ENCODE peak calls at places on chromosomes 4 and X, in six cellular contexts. One of them, this sample, is unnamed.

GRCh38 chr4:41146716-41147506 is 67.4 kb downstream of the APBB2 start:
- DNase-seq in astrocyte of the spinal cord: peak; percentile 67
- DNase-seq in ecto neural progenitor cell: peak; percentile 76
- DNase-seq in activated CD8-positive, alpha-beta memory T cell treated with anti-CD3 and anti-CD28 coated beads, Interleukin-2, amount 10 ng/mL, durations not matched to agents 7 days and 5 days: no peak
- DNase-seq in stimulated activated CD4-positive, alpha-beta T cell treated with anti-CD3 and anti-CD28 coated beads, Interleukin-4, amount 100 ng/mL, for 24 hours: no peak
- DNase-seq in adrenal gland: peak; percentile 63
- DNase-seq in this sample: no peak

GRCh38 chr4:15756361-15756861 is 21.7 kb upstream of the CD38 start:
- DNase-seq in adrenal gland: no peak
- DNase-seq in activated CD8-positive, alpha-beta memory T cell treated with anti-CD3 and anti-CD28 coated beads, Interleukin-2, amount 10 ng/mL, durations not matched to agents 7 days and 5 days: peak; percentile 91
- DNase-seq in ecto neural progenitor cell: no peak
- DNase-seq in stimulated activated CD4-positive, alpha-beta T cell treated with anti-CD3 and anti-CD28 coated beads, Interleukin-4, amount 100 ng/mL, for 24 hours: peak; percentile 82
- DNase-seq in astrocyte of the spinal cord: peak; percentile 55
- DNase-seq in this sample: peak; percentile 90

GRCh38 chrX:18448416-18448815 is 23.0 kb downstream of the CDKL5 start:
- DNase-seq in ecto neural progenitor cell: no peak
- DNase-seq in adrenal gland: no peak
- DNase-seq in astrocyte of the spinal cord: peak; percentile 26
- DNase-seq in activated CD8-positive, alpha-beta memory T cell treated with anti-CD3 and anti-CD28 coated beads, Interleukin-2, amount 10 ng/mL, durations not matched to agents 7 days and 5 days: no peak
- DNase-seq in stimulated activated CD4-positive, alpha-beta T cell treated with anti-CD3 and anti-CD28 coated beads, Interleukin-4, amount 100 ng/mL, for 24 hours: no peak
- DNase-seq in this sample: no peak

GRCh38 chr4:168811207-168811606 is 198.8 kb downstream of the CBR4 start:
- DNase-seq in activated CD8-positive, alpha-beta memory T cell treated with anti-CD3 and anti-CD28 coated beads, Interleukin-2, amount 10 ng/mL, durations not matched to agents 7 days and 5 days: no peak
- DNase-seq in ecto neural progenitor cell: no peak
- DNase-seq in astrocyte of the spinal cord: no peak
- DNase-seq in adrenal gland: no peak
- DNase-seq in stimulated activated CD4-positive, alpha-beta T cell treated with anti-CD3 and anti-CD28 coated beads, Interleukin-4, amount 100 ng/mL, for 24 hours: no peak
- DNase-seq in this sample: no peak

GRCh38 chrX:47222776-47223350 is 4.4 kb downstream of the CDK16 start:
- DNase-seq in astrocyte of the spinal cord: no peak
- DNase-seq in adrenal gland: no peak
- DNase-seq in ecto neural progenitor cell: no peak
- DNase-seq in activated CD8-positive, alpha-beta memory T cell treated with anti-CD3 and anti-CD28 coated beads, Interleukin-2, amount 10 ng/mL, durations not matched to agents 7 days and 5 days: no peak
- DNase-seq in stimulated activated CD4-positive, alpha-beta T cell treated with anti-CD3 and anti-CD28 coated beads, Interleukin-4, amount 100 ng/mL, for 24 hours: no peak
- DNase-seq in this sample: no peak

GRCh38 chr4:110639207-110640092 is 16.6 kb upstream of the PITX2 start:
- DNase-seq in astrocyte of the spinal cord: no peak
- DNase-seq in stimulated activated CD4-positive, alpha-beta T cell treated with anti-CD3 and anti-CD28 coated beads, Interleukin-4, amount 100 ng/mL, for 24 hours: no peak
- DNase-seq in activated CD8-positive, alpha-beta memory T cell treated with anti-CD3 and anti-CD28 coated beads, Interleukin-2, amount 10 ng/mL, durations not matched to agents 7 days and 5 days: no peak
- DNase-seq in adrenal gland: no peak
- DNase-seq in ecto neural progenitor cell: peak; percentile 69
- DNase-seq in this sample: no peak

GRCh38 chrX:19956923-19957322 is 33.9 kb downstream of the BCLAF3 start:
- DNase-seq in activated CD8-positive, alpha-beta memory T cell treated with anti-CD3 and anti-CD28 coated beads, Interleukin-2, amount 10 ng/mL, durations not matched to agents 7 days and 5 days: no peak
- DNase-seq in stimulated activated CD4-positive, alpha-beta T cell treated with anti-CD3 and anti-CD28 coated beads, Interleukin-4, amount 100 ng/mL, for 24 hours: no peak
- DNase-seq in ecto neural progenitor cell: no peak
- DNase-seq in astrocyte of the spinal cord: peak; percentile 49
- DNase-seq in adrenal gland: no peak
- DNase-seq in this sample: no peak

GRCh38 chr4:2364654-2365053 is 53.8 kb downstream of the ZFYVE28 start:
- DNase-seq in stimulated activated CD4-positive, alpha-beta T cell treated with anti-CD3 and anti-CD28 coated beads, Interleukin-4, amount 100 ng/mL, for 24 hours: peak; percentile 66
- DNase-seq in astrocyte of the spinal cord: peak; percentile 13
- DNase-seq in activated CD8-positive, alpha-beta memory T cell treated with anti-CD3 and anti-CD28 coated beads, Interleukin-2, amount 10 ng/mL, durations not matched to agents 7 days and 5 days: peak; percentile 80
- DNase-seq in adrenal gland: no peak
- DNase-seq in ecto neural progenitor cell: no peak
- DNase-seq in this sample: peak; percentile 69

GRCh38 chr4:25970241-25970675 is 56.2 kb downstream of the SMIM20 start:
- DNase-seq in ecto neural progenitor cell: no peak
- DNase-seq in stimulated activated CD4-positive, alpha-beta T cell treated with anti-CD3 and anti-CD28 coated beads, Interleukin-4, amount 100 ng/mL, for 24 hours: no peak
- DNase-seq in adrenal gland: peak; percentile 35
- DNase-seq in astrocyte of the spinal cord: peak; percentile 14
- DNase-seq in activated CD8-positive, alpha-beta memory T cell treated with anti-CD3 and anti-CD28 coated beads, Interleukin-2, amount 10 ng/mL, durations not matched to agents 7 days and 5 days: no peak
- DNase-seq in this sample: no peak

GRCh38 chr4:118337954-118338353 is 14.8 kb downstream of the PRSS12 start:
- DNase-seq in astrocyte of the spinal cord: no peak
- DNase-seq in activated CD8-positive, alpha-beta memory T cell treated with anti-CD3 and anti-CD28 coated beads, Interleukin-2, amount 10 ng/mL, durations not matched to agents 7 days and 5 days: no peak
- DNase-seq in adrenal gland: no peak
- DNase-seq in stimulated activated CD4-positive, alpha-beta T cell treated with anti-CD3 and anti-CD28 coated beads, Interleukin-4, amount 100 ng/mL, for 24 hours: no peak
- DNase-seq in ecto neural progenitor cell: no peak
- DNase-seq in this sample: no peak

GRCh38 chrX:112997991-112998390 is 157.4 kb upstream of the AMOT start:
- DNase-seq in ecto neural progenitor cell: no peak
- DNase-seq in astrocyte of the spinal cord: no peak
- DNase-seq in activated CD8-positive, alpha-beta memory T cell treated with anti-CD3 and anti-CD28 coated beads, Interleukin-2, amount 10 ng/mL, durations not matched to agents 7 days and 5 days: no peak
- DNase-seq in stimulated activated CD4-positive, alpha-beta T cell treated with anti-CD3 and anti-CD28 coated beads, Interleukin-4, amount 100 ng/mL, for 24 hours: no peak
- DNase-seq in adrenal gland: no peak
- DNase-seq in this sample: no peak

GRCh38 chr4:96228463-96228862 is 388.6 kb downstream of the PDHA2 start:
- DNase-seq in adrenal gland: no peak
- DNase-seq in astrocyte of the spinal cord: no peak
- DNase-seq in stimulated activated CD4-positive, alpha-beta T cell treated with anti-CD3 and anti-CD28 coated beads, Interleukin-4, amount 100 ng/mL, for 24 hours: no peak
- DNase-seq in activated CD8-positive, alpha-beta memory T cell treated with anti-CD3 and anti-CD28 coated beads, Interleukin-2, amount 10 ng/mL, durations not matched to agents 7 days and 5 days: no peak
- DNase-seq in ecto neural progenitor cell: no peak
- DNase-seq in this sample: no peak

GRCh38 chrX:12771445-12772069 is 19.7 kb upstream of the PRPS2 start:
- DNase-seq in stimulated activated CD4-positive, alpha-beta T cell treated with anti-CD3 and anti-CD28 coated beads, Interleukin-4, amount 100 ng/mL, for 24 hours: peak; percentile 67
- DNase-seq in activated CD8-positive, alpha-beta memory T cell treated with anti-CD3 and anti-CD28 coated beads, Interleukin-2, amount 10 ng/mL, durations not matched to agents 7 days and 5 days: peak; percentile 79
- DNase-seq in astrocyte of the spinal cord: peak; percentile 5
- DNase-seq in adrenal gland: peak; percentile 31
- DNase-seq in ecto neural progenitor cell: peak; percentile 69
- DNase-seq in this sample: peak; percentile 77

GRCh38 chr4:73589887-73590801 is 30.1 kb downstream of the RASSF6 start:
- DNase-seq in ecto neural progenitor cell: no peak
- DNase-seq in astrocyte of the spinal cord: no peak
- DNase-seq in stimulated activated CD4-positive, alpha-beta T cell treated with anti-CD3 and anti-CD28 coated beads, Interleukin-4, amount 100 ng/mL, for 24 hours: no peak
- DNase-seq in adrenal gland: no peak
- DNase-seq in activated CD8-positive, alpha-beta memory T cell treated with anti-CD3 and anti-CD28 coated beads, Interleukin-2, amount 10 ng/mL, durations not matched to agents 7 days and 5 days: no peak
- DNase-seq in this sample: no peak

GRCh38 chr4:7146059-7146763 is 46.1 kb upstream of the SORCS2 start:
- DNase-seq in astrocyte of the spinal cord: no peak
- DNase-seq in adrenal gland: no peak
- DNase-seq in stimulated activated CD4-positive, alpha-beta T cell treated with anti-CD3 and anti-CD28 coated beads, Interleukin-4, amount 100 ng/mL, for 24 hours: no peak
- DNase-seq in activated CD8-positive, alpha-beta memory T cell treated with anti-CD3 and anti-CD28 coated beads, Interleukin-2, amount 10 ng/mL, durations not matched to agents 7 days and 5 days: no peak
- DNase-seq in ecto neural progenitor cell: no peak
- DNase-seq in this sample: no peak

GRCh38 chr4:173346074-173346473 is 11.9 kb upstream of the HMGB2 start:
- DNase-seq in stimulated activated CD4-positive, alpha-beta T cell treated with anti-CD3 and anti-CD28 coated beads, Interleukin-4, amount 100 ng/mL, for 24 hours: no peak
- DNase-seq in astrocyte of the spinal cord: peak; percentile 37
- DNase-seq in adrenal gland: no peak
- DNase-seq in activated CD8-positive, alpha-beta memory T cell treated with anti-CD3 and anti-CD28 coated beads, Interleukin-2, amount 10 ng/mL, durations not matched to agents 7 days and 5 days: no peak
- DNase-seq in ecto neural progenitor cell: no peak
- DNase-seq in this sample: no peak

GRCh38 chr4:1021386-1022050 is 10.1 kb downstream of the FGFRL1 start:
- DNase-seq in ecto neural progenitor cell: no peak
- DNase-seq in adrenal gland: no peak
- DNase-seq in astrocyte of the spinal cord: no peak
- DNase-seq in activated CD8-positive, alpha-beta memory T cell treated with anti-CD3 and anti-CD28 coated beads, Interleukin-2, amount 10 ng/mL, durations not matched to agents 7 days and 5 days: no peak
- DNase-seq in stimulated activated CD4-positive, alpha-beta T cell treated with anti-CD3 and anti-CD28 coated beads, Interleukin-4, amount 100 ng/mL, for 24 hours: no peak
- DNase-seq in this sample: no peak

GRCh38 chr4:104616401-104616820 is 121.7 kb upstream of the CXXC4 start:
- DNase-seq in ecto neural progenitor cell: no peak
- DNase-seq in astrocyte of the spinal cord: peak; percentile 5
- DNase-seq in stimulated activated CD4-positive, alpha-beta T cell treated with anti-CD3 and anti-CD28 coated beads, Interleukin-4, amount 100 ng/mL, for 24 hours: no peak
- DNase-seq in adrenal gland: peak; percentile 3
- DNase-seq in activated CD8-positive, alpha-beta memory T cell treated with anti-CD3 and anti-CD28 coated beads, Interleukin-2, amount 10 ng/mL, durations not matched to agents 7 days and 5 days: no peak
- DNase-seq in this sample: no peak

GRCh38 chrX:39204945-39205344 is 403.7 kb downstream of the MID1IP1 start:
- DNase-seq in stimulated activated CD4-positive, alpha-beta T cell treated with anti-CD3 and anti-CD28 coated beads, Interleukin-4, amount 100 ng/mL, for 24 hours: peak; percentile 71
- DNase-seq in astrocyte of the spinal cord: no peak
- DNase-seq in activated CD8-positive, alpha-beta memory T cell treated with anti-CD3 and anti-CD28 coated beads, Interleukin-2, amount 10 ng/mL, durations not matched to agents 7 days and 5 days: no peak
- DNase-seq in ecto neural progenitor cell: no peak
- DNase-seq in adrenal gland: no peak
- DNase-seq in this sample: no peak

GRCh38 chrX:2483398-2483797 is 17.4 kb downstream of the DHRSX start:
- DNase-seq in adrenal gland: no peak
- DNase-seq in activated CD8-positive, alpha-beta memory T cell treated with anti-CD3 and anti-CD28 coated beads, Interleukin-2, amount 10 ng/mL, durations not matched to agents 7 days and 5 days: no peak
- DNase-seq in stimulated activated CD4-positive, alpha-beta T cell treated with anti-CD3 and anti-CD28 coated beads, Interleukin-4, amount 100 ng/mL, for 24 hours: no peak
- DNase-seq in astrocyte of the spinal cord: no peak
- DNase-seq in ecto neural progenitor cell: no peak
- DNase-seq in this sample: no peak

GRCh38 chrX:37644381-37645305 is 40.9 kb upstream of the XK start:
- DNase-seq in stimulated activated CD4-positive, alpha-beta T cell treated with anti-CD3 and anti-CD28 coated beads, Interleukin-4, amount 100 ng/mL, for 24 hours: no peak
- DNase-seq in activated CD8-positive, alpha-beta memory T cell treated with anti-CD3 and anti-CD28 coated beads, Interleukin-2, amount 10 ng/mL, durations not matched to agents 7 days and 5 days: no peak
- DNase-seq in ecto neural progenitor cell: no peak
- DNase-seq in adrenal gland: no peak
- DNase-seq in astrocyte of the spinal cord: no peak
- DNase-seq in this sample: no peak

GRCh38 chrX:25941087-25941486 is 197.1 kb upstream of the MAGEB18 start:
- DNase-seq in stimulated activated CD4-positive, alpha-beta T cell treated with anti-CD3 and anti-CD28 coated beads, Interleukin-4, amount 100 ng/mL, for 24 hours: no peak
- DNase-seq in adrenal gland: no peak
- DNase-seq in astrocyte of the spinal cord: peak; percentile 14
- DNase-seq in activated CD8-positive, alpha-beta memory T cell treated with anti-CD3 and anti-CD28 coated beads, Interleukin-2, amount 10 ng/mL, durations not matched to agents 7 days and 5 days: no peak
- DNase-seq in ecto neural progenitor cell: no peak
- DNase-seq in this sample: no peak

GRCh38 chr4:98646422-98646821 is 12.0 kb downstream of the TSPAN5 start:
- DNase-seq in adrenal gland: no peak
- DNase-seq in astrocyte of the spinal cord: no peak
- DNase-seq in ecto neural progenitor cell: no peak
- DNase-seq in activated CD8-positive, alpha-beta memory T cell treated with anti-CD3 and anti-CD28 coated beads, Interleukin-2, amount 10 ng/mL, durations not matched to agents 7 days and 5 days: no peak
- DNase-seq in stimulated activated CD4-positive, alpha-beta T cell treated with anti-CD3 and anti-CD28 coated beads, Interleukin-4, amount 100 ng/mL, for 24 hours: no peak
- DNase-seq in this sample: no peak

GRCh38 chrX:97021680-97022079 is 138.0 kb downstream of the RPA4 start:
- DNase-seq in astrocyte of the spinal cord: peak; percentile 45
- DNase-seq in ecto neural progenitor cell: no peak
- DNase-seq in adrenal gland: no peak
- DNase-seq in stimulated activated CD4-positive, alpha-beta T cell treated with anti-CD3 and anti-CD28 coated beads, Interleukin-4, amount 100 ng/mL, for 24 hours: no peak
- DNase-seq in activated CD8-positive, alpha-beta memory T cell treated with anti-CD3 and anti-CD28 coated beads, Interleukin-2, amount 10 ng/mL, durations not matched to agents 7 days and 5 days: no peak
- DNase-seq in this sample: no peak

GRCh38 chr4:61540944-61541343 is 340.8 kb downstream of the ADGRL3 start:
- DNase-seq in ecto neural progenitor cell: peak; percentile 44
- DNase-seq in activated CD8-positive, alpha-beta memory T cell treated with anti-CD3 and anti-CD28 coated beads, Interleukin-2, amount 10 ng/mL, durations not matched to agents 7 days and 5 days: no peak
- DNase-seq in adrenal gland: no peak
- DNase-seq in astrocyte of the spinal cord: no peak
- DNase-seq in stimulated activated CD4-positive, alpha-beta T cell treated with anti-CD3 and anti-CD28 coated beads, Interleukin-4, amount 100 ng/mL, for 24 hours: no peak
- DNase-seq in this sample: no peak

GRCh38 chr4:73948990-73949706 is 32.7 kb downstream of the PF4 start:
- DNase-seq in ecto neural progenitor cell: no peak
- DNase-seq in stimulated activated CD4-positive, alpha-beta T cell treated with anti-CD3 and anti-CD28 coated beads, Interleukin-4, amount 100 ng/mL, for 24 hours: no peak
- DNase-seq in adrenal gland: no peak
- DNase-seq in astrocyte of the spinal cord: no peak
- DNase-seq in activated CD8-positive, alpha-beta memory T cell treated with anti-CD3 and anti-CD28 coated beads, Interleukin-2, amount 10 ng/mL, durations not matched to agents 7 days and 5 days: no peak
- DNase-seq in this sample: no peak

GRCh38 chr4:103272174-103272573 is 74.0 kb upstream of the CENPE start:
- DNase-seq in activated CD8-positive, alpha-beta memory T cell treated with anti-CD3 and anti-CD28 coated beads, Interleukin-2, amount 10 ng/mL, durations not matched to agents 7 days and 5 days: no peak
- DNase-seq in adrenal gland: no peak
- DNase-seq in ecto neural progenitor cell: no peak
- DNase-seq in astrocyte of the spinal cord: no peak
- DNase-seq in stimulated activated CD4-positive, alpha-beta T cell treated with anti-CD3 and anti-CD28 coated beads, Interleukin-4, amount 100 ng/mL, for 24 hours: no peak
- DNase-seq in this sample: no peak

GRCh38 chr4:87920478-87920877 is 55.0 kb upstream of the SPP1 start:
- DNase-seq in activated CD8-positive, alpha-beta memory T cell treated with anti-CD3 and anti-CD28 coated beads, Interleukin-2, amount 10 ng/mL, durations not matched to agents 7 days and 5 days: no peak
- DNase-seq in ecto neural progenitor cell: no peak
- DNase-seq in adrenal gland: no peak
- DNase-seq in astrocyte of the spinal cord: no peak
- DNase-seq in stimulated activated CD4-positive, alpha-beta T cell treated with anti-CD3 and anti-CD28 coated beads, Interleukin-4, amount 100 ng/mL, for 24 hours: no peak
- DNase-seq in this sample: no peak

GRCh38 chr4:29390921-29391320 is 1329.2 kb upstream of the PCDH7 start:
- DNase-seq in adrenal gland: no peak
- DNase-seq in ecto neural progenitor cell: no peak
- DNase-seq in stimulated activated CD4-positive, alpha-beta T cell treated with anti-CD3 and anti-CD28 coated beads, Interleukin-4, amount 100 ng/mL, for 24 hours: no peak
- DNase-seq in astrocyte of the spinal cord: no peak
- DNase-seq in activated CD8-positive, alpha-beta memory T cell treated with anti-CD3 and anti-CD28 coated beads, Interleukin-2, amount 10 ng/mL, durations not matched to agents 7 days and 5 days: no peak
- DNase-seq in this sample: no peak

GRCh38 chr4:73603307-73603710 is 16.9 kb downstream of the RASSF6 start:
- DNase-seq in ecto neural progenitor cell: no peak
- DNase-seq in adrenal gland: no peak
- DNase-seq in activated CD8-positive, alpha-beta memory T cell treated with anti-CD3 and anti-CD28 coated beads, Interleukin-2, amount 10 ng/mL, durations not matched to agents 7 days and 5 days: no peak
- DNase-seq in astrocyte of the spinal cord: peak; percentile 86
- DNase-seq in stimulated activated CD4-positive, alpha-beta T cell treated with anti-CD3 and anti-CD28 coated beads, Interleukin-4, amount 100 ng/mL, for 24 hours: no peak
- DNase-seq in this sample: no peak

GRCh38 chr4:119585771-119586170 is 42.8 kb downstream of the PDE5A start:
- DNase-seq in activated CD8-positive, alpha-beta memory T cell treated with anti-CD3 and anti-CD28 coated beads, Interleukin-2, amount 10 ng/mL, durations not matched to agents 7 days and 5 days: no peak
- DNase-seq in astrocyte of the spinal cord: peak; percentile 29
- DNase-seq in ecto neural progenitor cell: no peak
- DNase-seq in adrenal gland: no peak
- DNase-seq in stimulated activated CD4-positive, alpha-beta T cell treated with anti-CD3 and anti-CD28 coated beads, Interleukin-4, amount 100 ng/mL, for 24 hours: no peak
- DNase-seq in this sample: no peak

GRCh38 chr4:3290889-3291321 is 1.9 kb upstream of the RGS12 start:
- DNase-seq in activated CD8-positive, alpha-beta memory T cell treated with anti-CD3 and anti-CD28 coated beads, Interleukin-2, amount 10 ng/mL, durations not matched to agents 7 days and 5 days: peak; percentile 28
- DNase-seq in ecto neural progenitor cell: no peak
- DNase-seq in adrenal gland: no peak
- DNase-seq in astrocyte of the spinal cord: no peak
- DNase-seq in stimulated activated CD4-positive, alpha-beta T cell treated with anti-CD3 and anti-CD28 coated beads, Interleukin-4, amount 100 ng/mL, for 24 hours: no peak
- DNase-seq in this sample: peak; percentile 18

GRCh38 chr4:183329954-183330742 is 7.9 kb upstream of the CLDN24 start:
- DNase-seq in activated CD8-positive, alpha-beta memory T cell treated with anti-CD3 and anti-CD28 coated beads, Interleukin-2, amount 10 ng/mL, durations not matched to agents 7 days and 5 days: no peak
- DNase-seq in ecto neural progenitor cell: no peak
- DNase-seq in stimulated activated CD4-positive, alpha-beta T cell treated with anti-CD3 and anti-CD28 coated beads, Interleukin-4, amount 100 ng/mL, for 24 hours: no peak
- DNase-seq in astrocyte of the spinal cord: no peak
- DNase-seq in adrenal gland: no peak
- DNase-seq in this sample: no peak

GRCh38 chrX:13357925-13358324 is 38.1 kb upstream of the ATXN3L start:
- DNase-seq in activated CD8-positive, alpha-beta memory T cell treated with anti-CD3 and anti-CD28 coated beads, Interleukin-2, amount 10 ng/mL, durations not matched to agents 7 days and 5 days: no peak
- DNase-seq in adrenal gland: no peak
- DNase-seq in stimulated activated CD4-positive, alpha-beta T cell treated with anti-CD3 and anti-CD28 coated beads, Interleukin-4, amount 100 ng/mL, for 24 hours: no peak
- DNase-seq in ecto neural progenitor cell: peak; percentile 53
- DNase-seq in astrocyte of the spinal cord: peak; percentile 31
- DNase-seq in this sample: no peak

This sample was measured in activated CD8-positive, alpha-beta T cell treated with anti-CD3 and anti-CD28 coated beads, Interleukin-2, amount 10 ng/mL, durations not matched to agents 7 days and 5 days.